ENCODE peak calls at places on chromosomes 16 and 17, in eight cellular contexts. One of them, this sample, is unnamed. For H3K4me1, the result is how much of the 10 kb centered on the place peaks cover.

GRCh38 chr16:19175492-19176262 is 7.6 kb downstream of the SYT17 start:
- DNase-seq in GM23338: no peak
- DNase-seq in psoas muscle: no peak
- DNase-seq in CD8-positive, alpha-beta memory T cell: no peak
- DNase-seq in osteoblast: no peak
- DNase-seq in upper lobe of right lung: no peak
- DNase-seq in thoracic aorta: no peak
- DNase-seq in heart left ventricle: no peak
- DNase-seq in this sample: no peak

GRCh38 chr16:27687605-27688004 is 137.7 kb downstream of the KATNIP start:
- DNase-seq in thoracic aorta: no peak
- DNase-seq in upper lobe of right lung: no peak
- DNase-seq in osteoblast: no peak
- DNase-seq in GM23338: no peak
- DNase-seq in psoas muscle: no peak
- DNase-seq in heart left ventricle: no peak
- DNase-seq in CD8-positive, alpha-beta memory T cell: no peak
- DNase-seq in this sample: no peak

GRCh38 chr17:8935194-8935593 is 30.3 kb downstream of the PIK3R5 start:
- DNase-seq in osteoblast: no peak
- DNase-seq in CD8-positive, alpha-beta memory T cell: peak
- DNase-seq in upper lobe of right lung: peak
- DNase-seq in thoracic aorta: no peak
- DNase-seq in heart left ventricle: no peak
- DNase-seq in psoas muscle: no peak
- DNase-seq in GM23338: peak
- DNase-seq in this sample: peak

GRCh38 chr16:19690196-19690595 is 27.8 kb downstream of the KNOP1 start:
- DNase-seq in thoracic aorta: no peak
- DNase-seq in osteoblast: no peak
- DNase-seq in heart left ventricle: no peak
- DNase-seq in CD8-positive, alpha-beta memory T cell: no peak
- DNase-seq in psoas muscle: no peak
- DNase-seq in GM23338: no peak
- DNase-seq in upper lobe of right lung: peak
- DNase-seq in this sample: no peak

GRCh38 chr16:53745126-53745525 is 41.2 kb downstream of the FTO start:
- DNase-seq in psoas muscle: peak
- DNase-seq in osteoblast: peak
- DNase-seq in upper lobe of right lung: no peak
- DNase-seq in GM23338: no peak
- DNase-seq in CD8-positive, alpha-beta memory T cell: no peak
- DNase-seq in heart left ventricle: no peak
- DNase-seq in thoracic aorta: no peak
- DNase-seq in this sample: no peak

GRCh38 chr16:10921536-10922327 is 20.5 kb downstream of the DEXI start:
- DNase-seq in psoas muscle: no peak
- DNase-seq in thoracic aorta: peak
- DNase-seq in GM23338: no peak
- DNase-seq in upper lobe of right lung: no peak
- DNase-seq in CD8-positive, alpha-beta memory T cell: no peak
- DNase-seq in osteoblast: no peak
- DNase-seq in heart left ventricle: no peak
- DNase-seq in this sample: peak

GRCh38 chr16:46947900-46948547 is 25.4 kb downstream of the DNAJA2 start:
- DNase-seq in heart left ventricle: no peak
- DNase-seq in psoas muscle: no peak
- DNase-seq in upper lobe of right lung: no peak
- DNase-seq in thoracic aorta: no peak
- DNase-seq in CD8-positive, alpha-beta memory T cell: no peak
- DNase-seq in GM23338: peak
- DNase-seq in osteoblast: peak
- DNase-seq in this sample: peak

GRCh38 chr16:3716831-3717234 is 491 bp downstream of the TRAP1 start:
- DNase-seq in heart left ventricle: no peak
- DNase-seq in thoracic aorta: no peak
- DNase-seq in CD8-positive, alpha-beta memory T cell: no peak
- DNase-seq in psoas muscle: no peak
- DNase-seq in osteoblast: peak
- DNase-seq in upper lobe of right lung: no peak
- DNase-seq in GM23338: peak
- DNase-seq in this sample: no peak

GRCh38 chr16:73275448-73275847 is 227.5 kb upstream of the ZFHX3 start:
- DNase-seq in thoracic aorta: no peak
- DNase-seq in GM23338: no peak
- DNase-seq in upper lobe of right lung: no peak
- DNase-seq in heart left ventricle: no peak
- DNase-seq in psoas muscle: no peak
- DNase-seq in osteoblast: no peak
- DNase-seq in CD8-positive, alpha-beta memory T cell: no peak
- DNase-seq in this sample: no peak

GRCh38 chr16:66476328-66477027 is 49.4 kb downstream of the BEAN1 start:
- DNase-seq in heart left ventricle: no peak
- DNase-seq in CD8-positive, alpha-beta memory T cell: peak
- DNase-seq in upper lobe of right lung: no peak
- DNase-seq in thoracic aorta: no peak
- DNase-seq in osteoblast: peak
- DNase-seq in GM23338: peak
- DNase-seq in psoas muscle: no peak
- DNase-seq in this sample: peak

GRCh38 chr17:68318103-68318991 is 27.1 kb downstream of the ARSG start:
- DNase-seq in GM23338: no peak
- DNase-seq in psoas muscle: peak
- DNase-seq in thoracic aorta: no peak
- DNase-seq in upper lobe of right lung: no peak
- DNase-seq in osteoblast: peak
- DNase-seq in heart left ventricle: no peak
- DNase-seq in CD8-positive, alpha-beta memory T cell: no peak
- DNase-seq in this sample: no peak

GRCh38 chr16:66367968-66368891 is 1.7 kb downstream of the CDH5 start:
- DNase-seq in thoracic aorta: no peak
- DNase-seq in CD8-positive, alpha-beta memory T cell: no peak
- DNase-seq in osteoblast: no peak
- DNase-seq in GM23338: peak
- DNase-seq in psoas muscle: peak
- DNase-seq in heart left ventricle: peak
- DNase-seq in upper lobe of right lung: peak
- DNase-seq in this sample: no peak

GRCh38 chr17:76726231-76726765 is at the start of gene JMJD6:
- DNase-seq in CD8-positive, alpha-beta memory T cell: no peak
- DNase-seq in osteoblast: peak
- DNase-seq in psoas muscle: peak
- DNase-seq in thoracic aorta: peak
- DNase-seq in upper lobe of right lung: peak
- DNase-seq in heart left ventricle: peak
- DNase-seq in GM23338: peak
- DNase-seq in this sample: peak

GRCh38 chr16:1335996-1336395 is 2.6 kb downstream of the BAIAP3 start:
- DNase-seq in osteoblast: no peak
- DNase-seq in upper lobe of right lung: no peak
- DNase-seq in psoas muscle: no peak
- DNase-seq in GM23338: peak
- DNase-seq in CD8-positive, alpha-beta memory T cell: no peak
- DNase-seq in thoracic aorta: no peak
- DNase-seq in heart left ventricle: no peak
- DNase-seq in this sample: no peak

GRCh38 chr17:61000911-61001310 is 323.3 kb downstream of the BCAS3 start:
- DNase-seq in GM23338: peak
- DNase-seq in osteoblast: peak
- DNase-seq in heart left ventricle: no peak
- DNase-seq in upper lobe of right lung: no peak
- DNase-seq in thoracic aorta: no peak
- DNase-seq in CD8-positive, alpha-beta memory T cell: no peak
- DNase-seq in psoas muscle: no peak
- DNase-seq in this sample: no peak

GRCh38 chr17:66636111-66636510 is 198.8 kb upstream of the CACNG5 start:
- DNase-seq in CD8-positive, alpha-beta memory T cell: no peak
- DNase-seq in thoracic aorta: no peak
- DNase-seq in psoas muscle: no peak
- DNase-seq in GM23338: no peak
- DNase-seq in heart left ventricle: no peak
- DNase-seq in upper lobe of right lung: no peak
- DNase-seq in osteoblast: no peak
- DNase-seq in this sample: no peak

GRCh38 chr16:89135166-89135565 is 36.4 kb upstream of the CDH15 start:
- DNase-seq in osteoblast: peak
- DNase-seq in GM23338: no peak
- DNase-seq in upper lobe of right lung: peak
- DNase-seq in heart left ventricle: no peak
- DNase-seq in thoracic aorta: no peak
- DNase-seq in CD8-positive, alpha-beta memory T cell: no peak
- DNase-seq in psoas muscle: no peak
- DNase-seq in this sample: peak

GRCh38 chr17:82943339-82943738 is 103.5 kb upstream of the ZNF750 start:
- DNase-seq in psoas muscle: no peak
- DNase-seq in osteoblast: peak
- DNase-seq in thoracic aorta: no peak
- DNase-seq in heart left ventricle: no peak
- DNase-seq in upper lobe of right lung: peak
- DNase-seq in GM23338: no peak
- DNase-seq in CD8-positive, alpha-beta memory T cell: no peak
- DNase-seq in this sample: peak

GRCh38 chr16:73048292-73049050 is 543 bp upstream of the ZFHX3 start:
- DNase-seq in osteoblast: peak
- DNase-seq in GM23338: peak
- DNase-seq in CD8-positive, alpha-beta memory T cell: no peak
- DNase-seq in upper lobe of right lung: peak
- DNase-seq in heart left ventricle: peak
- DNase-seq in thoracic aorta: no peak
- DNase-seq in psoas muscle: peak
- DNase-seq in this sample: peak

GRCh38 chr17:27569257-27569722 is 61.7 kb upstream of the LGALS9 start:
- DNase-seq in osteoblast: peak
- DNase-seq in CD8-positive, alpha-beta memory T cell: peak
- DNase-seq in psoas muscle: peak
- DNase-seq in upper lobe of right lung: no peak
- DNase-seq in thoracic aorta: no peak
- DNase-seq in heart left ventricle: no peak
- DNase-seq in GM23338: peak
- DNase-seq in this sample: peak

GRCh38 chr17:2058521-2059124 is 3.7 kb downstream of the HIC1 start:
- DNase-seq in upper lobe of right lung: peak
- DNase-seq in thoracic aorta: no peak
- DNase-seq in GM23338: peak
- DNase-seq in heart left ventricle: peak
- DNase-seq in osteoblast: peak
- DNase-seq in psoas muscle: peak
- DNase-seq in CD8-positive, alpha-beta memory T cell: peak
- DNase-seq in this sample: peak

GRCh38 chr16:26070595-26071170 is 378.9 kb downstream of the HS3ST4 start:
- DNase-seq in psoas muscle: no peak
- DNase-seq in osteoblast: no peak
- DNase-seq in thoracic aorta: no peak
- DNase-seq in heart left ventricle: no peak
- DNase-seq in GM23338: peak
- DNase-seq in upper lobe of right lung: no peak
- DNase-seq in CD8-positive, alpha-beta memory T cell: no peak
- DNase-seq in this sample: no peak

GRCh38 chr16:26071383-26071782 is 379.6 kb downstream of the HS3ST4 start:
- DNase-seq in upper lobe of right lung: no peak
- DNase-seq in thoracic aorta: no peak
- DNase-seq in heart left ventricle: no peak
- DNase-seq in CD8-positive, alpha-beta memory T cell: no peak
- DNase-seq in GM23338: no peak
- DNase-seq in psoas muscle: no peak
- DNase-seq in osteoblast: no peak
- DNase-seq in this sample: no peak
- H3K4me1 ChIP-seq in upper lobe of right lung: under half
- H3K4me1 ChIP-seq in thoracic aorta: under half
- H3K4me1 ChIP-seq in heart left ventricle: under half
- H3K4me1 ChIP-seq in CD8-positive, alpha-beta memory T cell: under half
- H3K4me1 ChIP-seq in GM23338: under half
- H3K4me1 ChIP-seq in psoas muscle: under half
- H3K4me1 ChIP-seq in osteoblast: under half
- H3K4me1 ChIP-seq in this sample: under half

GRCh38 chr17:40522250-40522960 is 21.0 kb upstream of the TNS4 start:
- DNase-seq in upper lobe of right lung: peak
- DNase-seq in CD8-positive, alpha-beta memory T cell: no peak
- DNase-seq in thoracic aorta: no peak
- DNase-seq in osteoblast: no peak
- DNase-seq in GM23338: no peak
- DNase-seq in heart left ventricle: no peak
- DNase-seq in psoas muscle: no peak
- DNase-seq in this sample: no peak
- H3K4me1 ChIP-seq in upper lobe of right lung: under half
- H3K4me1 ChIP-seq in CD8-positive, alpha-beta memory T cell: under half
- H3K4me1 ChIP-seq in thoracic aorta: under half
- H3K4me1 ChIP-seq in osteoblast: under half
- H3K4me1 ChIP-seq in GM23338: under half
- H3K4me1 ChIP-seq in heart left ventricle: under half
- H3K4me1 ChIP-seq in psoas muscle: under half
- H3K4me1 ChIP-seq in this sample: under half

DNA sequence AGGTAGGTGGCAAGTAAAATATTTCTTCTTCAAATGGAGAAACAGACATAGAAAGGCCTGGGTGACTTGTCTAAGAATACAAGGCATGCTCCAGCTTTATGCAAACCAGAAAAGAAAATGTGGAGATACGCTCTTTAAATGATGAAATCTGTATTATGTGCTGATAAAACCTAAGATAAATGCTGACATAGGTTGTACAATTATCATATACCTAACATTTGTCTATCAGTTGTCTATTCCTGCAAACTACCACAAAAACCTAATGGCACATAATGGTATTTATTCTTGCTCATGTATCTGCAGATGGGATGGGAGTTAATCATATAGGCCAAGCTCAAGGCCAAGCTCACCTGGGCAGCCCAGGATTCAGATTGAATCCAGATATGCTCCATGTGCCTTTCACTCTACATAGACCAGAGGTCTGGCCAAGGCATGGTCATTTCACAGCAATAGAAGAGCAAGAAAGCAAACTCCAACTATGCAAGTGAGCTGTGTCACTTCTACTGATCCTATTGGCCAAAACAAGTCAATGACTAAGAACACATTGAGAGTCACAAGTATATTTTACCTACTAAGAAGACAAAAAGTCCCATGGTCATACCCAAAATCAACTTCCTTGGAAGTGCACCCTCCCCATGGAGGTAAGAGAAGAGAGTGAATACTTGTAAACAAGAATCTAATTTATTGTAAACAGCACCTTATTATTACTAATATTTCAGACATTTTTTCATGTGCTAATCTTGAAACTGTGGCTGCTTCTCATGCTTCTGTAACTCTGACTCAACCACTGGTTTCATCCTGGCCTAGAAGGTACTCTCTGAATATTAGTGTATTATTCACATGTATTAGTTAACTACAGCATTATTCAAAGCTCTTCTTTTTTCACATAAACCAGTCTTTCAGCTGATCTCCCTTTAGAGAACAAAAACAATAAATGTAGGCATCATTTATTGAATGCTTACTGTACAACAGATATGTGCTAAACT is 270.7 kb upstream of the SOX9 start:
- DNase-seq in GM23338: no peak
- DNase-seq in CD8-positive, alpha-beta memory T cell: no peak
- DNase-seq in thoracic aorta: no peak
- DNase-seq in osteoblast: no peak
- DNase-seq in upper lobe of right lung: no peak
- DNase-seq in psoas muscle: no peak
- DNase-seq in heart left ventricle: no peak
- DNase-seq in this sample: no peak
- H3K4me1 ChIP-seq in GM23338: under half
- H3K4me1 ChIP-seq in CD8-positive, alpha-beta memory T cell: under half
- H3K4me1 ChIP-seq in thoracic aorta: under half
- H3K4me1 ChIP-seq in osteoblast: under half
- H3K4me1 ChIP-seq in upper lobe of right lung: under half
- H3K4me1 ChIP-seq in psoas muscle: under half
- H3K4me1 ChIP-seq in heart left ventricle: under half
- H3K4me1 ChIP-seq in this sample: under half

GRCh38 chr17:42865638-42866094 is 14.7 kb downstream of the AOC3 start:
- DNase-seq in upper lobe of right lung: no peak
- DNase-seq in CD8-positive, alpha-beta memory T cell: no peak
- DNase-seq in psoas muscle: no peak
- DNase-seq in heart left ventricle: no peak
- DNase-seq in osteoblast: no peak
- DNase-seq in thoracic aorta: no peak
- DNase-seq in GM23338: no peak
- DNase-seq in this sample: no peak
- H3K4me1 ChIP-seq in upper lobe of right lung: under half
- H3K4me1 ChIP-seq in CD8-positive, alpha-beta memory T cell: under half
- H3K4me1 ChIP-seq in psoas muscle: under half
- H3K4me1 ChIP-seq in heart left ventricle: under half
- H3K4me1 ChIP-seq in osteoblast: under half
- H3K4me1 ChIP-seq in thoracic aorta: under half
- H3K4me1 ChIP-seq in GM23338: under half
- H3K4me1 ChIP-seq in this sample: under half

This sample was measured in spleen.